ENCODE peak calls at places on chromosomes 7 and 10, in seven cellular contexts. Q is HCT116, N is H1, Z is HepG2, E is GM12878, A is K562, L is SK-N-SH. B is an unnamed sample.

GRCh38 chr10:118343115-118343514 is 991 bp upstream of the FAM204A start:
- DNase-seq in Z (no peak), E (no peak), N (no peak), L (no peak), Q (no peak), A (no peak), B (no peak)

GRCh38 chr7:129252133-129252532 is 27.3 kb downstream of the AHCYL2 start:
- DNase-seq in Z (no peak), E (no peak), Q (no peak), N (no peak), L (peak; percentile 36), A (no peak), B (no peak)

GRCh38 chr7:116953727-116954442 is 584 bp downstream of the ST7 start:
- DNase-seq in A (peak; percentile 84), N (peak; percentile 74), L (peak; percentile 92), Z (peak; percentile 84), Q (peak; percentile 43), E (no peak), B (peak; percentile 13)

GRCh38 chr7:25578991-25579687 is 350.9 kb upstream of the NPVF start:
- DNase-seq in Z (no peak), N (no peak), L (no peak), Q (no peak), E (no peak), A (no peak), B (no peak)

GRCh38 chr7:34756025-34756437 is 98.0 kb downstream of the NPSR1 start:
- DNase-seq in Z (peak; percentile 69), E (no peak), L (no peak), N (no peak), Q (no peak), A (no peak), B (no peak)

GRCh38 chr10:121952226-121952625 is 22.8 kb downstream of the NSMCE4A start:
- DNase-seq in E (no peak), A (no peak), Z (no peak), N (no peak), L (no peak), Q (no peak), B (no peak)

GRCh38 chr10:32050145-32050544 is 6.1 kb downstream of the KIF5B start:
- DNase-seq in L (no peak), Q (no peak), N (no peak), A (no peak), Z (no peak), E (no peak), B (no peak)

GRCh38 chr7:87627634-87627994 is 584 bp upstream of the RUNDC3B start:
- DNase-seq in L (peak; percentile 68), E (no peak), A (no peak), N (peak; percentile 65), Z (no peak), Q (no peak), B (no peak)

GRCh38 chr10:133275683-133276092 is 980 bp downstream of the ADAM8 start:
- DNase-seq in Q (no peak), N (no peak), Z (no peak), L (no peak), E (no peak), A (no peak), B (no peak)

GRCh38 chr7:146655928-146656797 is 539.6 kb downstream of the CNTNAP2 start:
- DNase-seq in A (no peak), L (no peak), Z (no peak), E (no peak), Q (no peak), N (no peak), B (no peak)

GRCh38 chr10:9823268-9823930 is 1194.3 kb upstream of the CELF2 start:
- DNase-seq in Q (no peak), E (no peak), A (no peak), Z (no peak), L (no peak), N (no peak), B (no peak)
- TF ChIP-seq JUND in Q (no peak), E (no peak), A (no peak), Z (no peak), L (no peak), N (no peak), B (no peak)

GRCh38 chr10:6973904-6974303 is 393.8 kb upstream of the PRKCQ start:
- DNase-seq in Q (no peak), Z (no peak), N (no peak), L (no peak), A (no peak), E (no peak), B (peak; percentile 25)

GRCh38 chr10:6980353-6980752 is 400.3 kb upstream of the PRKCQ start:
- DNase-seq in N (no peak), A (no peak), E (no peak), L (no peak), Z (no peak), Q (no peak), B (no peak)

DNA sequence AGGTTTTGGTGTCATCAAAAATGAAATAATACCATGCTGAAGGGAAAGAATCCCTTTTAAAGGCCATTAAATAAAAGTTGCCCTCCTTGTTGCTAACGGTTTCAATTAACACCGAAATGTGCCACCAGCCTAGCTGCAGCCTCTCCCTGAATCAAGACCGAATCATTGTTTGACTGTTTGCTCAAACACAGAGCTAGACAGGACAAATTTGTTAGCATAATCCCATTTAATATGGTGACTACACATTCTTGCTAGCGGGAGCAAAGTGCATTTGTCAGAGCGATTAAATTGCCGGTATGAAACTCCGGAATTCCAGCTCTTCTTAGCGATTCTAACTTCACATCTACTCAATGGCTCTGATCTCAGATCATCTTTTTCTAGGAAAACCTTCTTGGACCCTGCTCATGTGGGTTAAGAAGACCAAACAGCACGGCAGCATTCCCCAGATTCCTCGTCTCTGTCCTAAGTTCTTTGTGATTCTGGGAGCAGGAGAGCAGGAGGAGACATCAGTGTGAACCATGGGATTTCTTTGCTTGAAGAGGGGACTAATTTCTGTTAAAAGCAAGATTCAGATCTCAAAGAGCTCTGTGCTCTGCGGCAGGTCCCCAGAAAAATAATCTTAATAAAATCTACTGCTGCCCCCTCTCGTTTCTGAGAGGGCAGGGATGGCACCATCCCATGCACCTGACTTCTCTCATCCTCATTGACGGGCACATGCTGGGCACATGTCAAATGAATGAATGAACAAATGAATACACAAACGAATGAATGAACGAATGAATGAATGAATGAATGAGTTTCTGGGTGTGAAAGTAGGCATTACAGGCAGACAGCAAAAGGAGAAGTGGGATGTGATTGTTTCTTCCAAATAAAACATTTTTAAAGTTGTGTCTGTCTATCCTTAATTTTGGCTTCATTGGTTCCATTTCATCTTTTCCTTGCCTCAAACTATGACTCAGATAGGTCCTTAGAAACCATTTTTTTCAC is 397.9 kb upstream of the PRKCQ start:
- DNase-seq in E (no peak), Z (no peak), L (no peak), A (no peak), Q (no peak), N (no peak), B (no peak)
- TF ChIP-seq JUND in E (no peak), Z (no peak), L (no peak), A (no peak), Q (no peak), N (no peak), B (no peak)

DNA sequence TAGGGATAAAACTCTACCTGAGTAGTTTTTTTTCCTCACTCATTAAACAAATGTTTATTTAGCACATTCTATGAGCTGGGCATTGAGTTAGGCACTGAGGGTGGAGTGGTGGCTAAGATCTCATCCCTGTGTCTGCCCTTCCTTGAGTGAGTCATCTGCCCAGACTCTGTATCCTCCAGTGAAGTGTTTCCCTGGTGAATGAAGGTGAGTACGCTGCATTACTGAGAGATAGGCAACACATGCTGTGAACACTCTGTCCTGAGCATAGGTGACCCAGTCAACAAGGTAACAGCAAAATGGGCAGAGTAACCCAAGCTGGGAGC is 5.8 kb downstream of the PITX3 start:
- DNase-seq in A (no peak), E (no peak), Z (no peak), L (no peak), N (no peak), Q (no peak), B (peak; percentile 37)
- TF ChIP-seq JUND in A (no peak), E (no peak), Z (no peak), L (no peak), N (no peak), Q (no peak), B (no peak)

DNA sequence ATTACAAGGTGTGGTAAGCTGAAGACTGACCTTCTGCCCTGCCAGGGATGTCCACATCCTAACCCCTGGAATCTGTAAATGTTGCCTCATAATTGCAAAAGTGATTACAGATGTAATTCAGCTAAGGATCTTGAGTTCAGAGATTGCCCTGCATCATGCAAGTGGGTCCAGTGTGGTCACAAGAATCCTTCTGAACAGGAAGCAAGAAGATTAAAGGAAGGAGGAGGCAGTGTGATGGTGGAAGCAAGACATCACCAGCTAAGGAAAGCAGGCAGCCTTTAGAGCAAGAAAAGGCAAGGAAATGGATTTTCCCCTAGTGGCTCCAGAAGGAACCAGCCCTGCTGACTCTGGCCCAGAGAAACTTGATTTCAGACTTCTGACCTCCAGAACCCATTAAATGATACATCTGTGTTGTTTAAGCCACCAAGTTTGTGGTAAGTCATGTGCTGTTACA is 78.1 kb downstream of the USP6NL start:
- DNase-seq in N (no peak), Q (no peak), Z (peak; percentile 46), E (no peak), L (no peak), A (peak; percentile 21), B (no peak)
- TF ChIP-seq JUND in N (no peak), Q (no peak), Z (no peak), E (no peak), L (no peak), A (no peak), B (no peak)

GRCh38 chr10:130167707-130168106 is 31.5 kb downstream of the GLRX3 start:
- DNase-seq in A (no peak), Q (no peak), N (no peak), L (no peak), Z (no peak), E (no peak), B (no peak)

GRCh38 chr10:130174343-130174742 is 38.2 kb downstream of the GLRX3 start:
- DNase-seq in Z (no peak), L (no peak), Q (no peak), A (no peak), E (no peak), N (no peak), B (no peak)

GRCh38 chr10:130167193-130167592 is 31.0 kb downstream of the GLRX3 start:
- DNase-seq in E (no peak), L (no peak), N (no peak), A (no peak), Q (no peak), Z (no peak), B (no peak)

GRCh38 chr10:130171196-130171595 is 35.0 kb downstream of the GLRX3 start:
- DNase-seq in E (no peak), L (no peak), A (no peak), Q (no peak), Z (no peak), N (no peak), B (no peak)

DNA sequence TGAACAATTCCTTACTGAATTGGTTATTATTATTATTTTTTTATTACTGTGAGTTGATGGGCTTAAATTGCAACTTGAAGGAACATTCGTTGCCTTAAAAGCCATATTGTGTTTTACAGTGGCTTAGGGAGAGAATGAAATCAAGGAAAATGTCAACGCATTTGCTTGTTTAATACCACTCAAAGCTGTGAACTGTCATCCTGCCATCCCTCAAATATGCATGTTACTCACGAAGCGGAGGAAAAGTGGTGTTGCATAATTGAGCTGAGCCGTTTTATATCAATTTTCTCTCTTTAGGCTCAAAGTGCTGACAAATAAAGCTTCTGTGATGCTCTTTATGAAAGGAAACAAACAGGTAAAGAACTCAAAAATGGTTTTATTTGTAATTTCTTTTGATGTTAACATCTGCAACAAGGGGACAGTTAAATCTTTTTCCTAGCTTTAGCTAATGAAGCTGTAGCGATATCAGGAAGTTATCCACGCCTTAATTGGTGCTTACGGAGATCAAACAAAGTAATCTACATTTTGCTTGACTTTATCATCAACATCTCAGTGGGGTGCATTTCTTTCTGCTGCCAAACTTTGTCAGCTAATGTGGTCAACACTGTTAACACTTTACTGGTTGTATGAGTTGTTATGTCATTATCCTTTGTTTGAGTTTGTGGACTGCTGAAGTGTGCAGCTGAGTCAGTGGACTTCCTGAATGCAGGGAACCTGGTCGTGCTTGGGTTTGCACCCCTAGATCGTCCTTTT is 33.1 kb downstream of the GLRX3 start:
- DNase-seq in L (no peak), A (no peak), N (no peak), E (no peak), Z (no peak), Q (no peak), B (no peak)
- TF ChIP-seq JUND in L (no peak), A (no peak), N (no peak), E (no peak), Z (no peak), Q (no peak), B (no peak)